ENCODE peak calls at places on chromosomes 4 and X, in eight cellular contexts. One of them, this sample, is unnamed.

GRCh38 chr4:4430492-4431195 is 43.7 kb downstream of the NSG1 start:
- DNase-seq in stimulated activated CD4-positive, alpha-beta T cell treated with anti-CD3 and anti-CD28 coated beads, TNF-alpha, amount 100 ng/mL, for 4 hours: peak
- DNase-seq in left colon: peak
- DNase-seq in PC-3: peak
- DNase-seq in prostate gland: peak
- DNase-seq in EL: peak
- DNase-seq in NCI-H1048: peak
- DNase-seq in brain microvascular endothelial cell: peak
- DNase-seq in this sample: no peak

GRCh38 chr4:107780665-107781064 is 44.1 kb upstream of the SGMS2 start:
- DNase-seq in prostate gland: no peak
- DNase-seq in PC-3: no peak
- DNase-seq in EL: no peak
- DNase-seq in stimulated activated CD4-positive, alpha-beta T cell treated with anti-CD3 and anti-CD28 coated beads, TNF-alpha, amount 100 ng/mL, for 4 hours: no peak
- DNase-seq in brain microvascular endothelial cell: no peak
- DNase-seq in left colon: peak
- DNase-seq in NCI-H1048: no peak
- DNase-seq in this sample: no peak

GRCh38 chrX:136259543-136259942 is 8.3 kb upstream of the MAP7D3 start:
- DNase-seq in prostate gland: no peak
- DNase-seq in left colon: no peak
- DNase-seq in NCI-H1048: no peak
- DNase-seq in PC-3: no peak
- DNase-seq in stimulated activated CD4-positive, alpha-beta T cell treated with anti-CD3 and anti-CD28 coated beads, TNF-alpha, amount 100 ng/mL, for 4 hours: no peak
- DNase-seq in EL: peak
- DNase-seq in brain microvascular endothelial cell: peak
- DNase-seq in this sample: no peak

GRCh38 chrX:70998402-70999027 is 67.6 kb upstream of the SLC7A3 start:
- DNase-seq in prostate gland: peak
- DNase-seq in brain microvascular endothelial cell: peak
- DNase-seq in EL: peak
- DNase-seq in NCI-H1048: no peak
- DNase-seq in PC-3: peak
- DNase-seq in stimulated activated CD4-positive, alpha-beta T cell treated with anti-CD3 and anti-CD28 coated beads, TNF-alpha, amount 100 ng/mL, for 4 hours: no peak
- DNase-seq in left colon: no peak
- DNase-seq in this sample: no peak

GRCh38 chr4:6377626-6378492 is 94.6 kb downstream of the PPP2R2C start:
- DNase-seq in stimulated activated CD4-positive, alpha-beta T cell treated with anti-CD3 and anti-CD28 coated beads, TNF-alpha, amount 100 ng/mL, for 4 hours: no peak
- DNase-seq in brain microvascular endothelial cell: no peak
- DNase-seq in EL: no peak
- DNase-seq in left colon: no peak
- DNase-seq in NCI-H1048: no peak
- DNase-seq in PC-3: no peak
- DNase-seq in prostate gland: no peak
- DNase-seq in this sample: no peak

GRCh38 chr4:48015678-48016077 is 803 bp downstream of the CNGA1 start:
- DNase-seq in NCI-H1048: no peak
- DNase-seq in stimulated activated CD4-positive, alpha-beta T cell treated with anti-CD3 and anti-CD28 coated beads, TNF-alpha, amount 100 ng/mL, for 4 hours: no peak
- DNase-seq in EL: no peak
- DNase-seq in brain microvascular endothelial cell: no peak
- DNase-seq in left colon: no peak
- DNase-seq in prostate gland: no peak
- DNase-seq in PC-3: no peak
- DNase-seq in this sample: no peak

GRCh38 chrX:102934624-102935023 is 2.4 kb upstream of the RAB40AL start:
- DNase-seq in PC-3: peak
- DNase-seq in stimulated activated CD4-positive, alpha-beta T cell treated with anti-CD3 and anti-CD28 coated beads, TNF-alpha, amount 100 ng/mL, for 4 hours: no peak
- DNase-seq in EL: peak
- DNase-seq in left colon: peak
- DNase-seq in prostate gland: no peak
- DNase-seq in NCI-H1048: no peak
- DNase-seq in brain microvascular endothelial cell: peak
- DNase-seq in this sample: no peak

GRCh38 chr4:108861339-108861738 is 98.5 kb upstream of the ETNPPL start:
- DNase-seq in left colon: peak
- DNase-seq in prostate gland: no peak
- DNase-seq in NCI-H1048: no peak
- DNase-seq in PC-3: peak
- DNase-seq in EL: no peak
- DNase-seq in stimulated activated CD4-positive, alpha-beta T cell treated with anti-CD3 and anti-CD28 coated beads, TNF-alpha, amount 100 ng/mL, for 4 hours: no peak
- DNase-seq in brain microvascular endothelial cell: no peak
- DNase-seq in this sample: no peak

This sample was measured in gastrocnemius medialis.